ENCODE peak calls at places on chromosomes 13 and 19, in seven cellular contexts. B is stimulated activated CD8-positive, alpha-beta memory T cell treated with anti-CD3 and anti-CD28 coated beads, Interleukin-2, amount 100 ng/mL, for 1 hour; W is psoas muscle; J is tibial artery; D is NCI-H1105 treated with DMSO at 0.1 percent for 48 hours; S is lower leg skin; T is heart left ventricle. C is an unnamed sample.

GRCh38 chr19:18119243-18120105 is 21.9 kb downstream of the MAST3 start:
- DNase-seq in B (no peak), W (no peak), J (no peak), D (no peak), S (no peak), T (no peak), C (no peak)

GRCh38 chr13:106661236-106661635 is 93.3 kb upstream of the ARGLU1 start:
- DNase-seq in B (no peak), W (no peak), J (no peak), D (no peak), S (no peak), T (no peak), C (no peak)

GRCh38 chr13:107322228-107322627 is 754.3 kb upstream of the ARGLU1 start:
- DNase-seq in B (no peak), W (no peak), J (no peak), D (no peak), S (no peak), T (no peak), C (no peak)

GRCh38 chr13:112102243-112102642 is 35.3 kb downstream of the SOX1 start:
- DNase-seq in B (no peak), W (no peak), J (no peak), D (peak; percentile 76), S (no peak), T (no peak), C (no peak)

GRCh38 chr13:113805431-113806103 is 46.5 kb downstream of the TMEM255B start:
- DNase-seq in B (no peak), W (peak; percentile 36), J (no peak), D (no peak), S (no peak), T (peak; percentile 16), C (peak; percentile 7)

GRCh38 chr19:33386361-33386858 is 12.9 kb downstream of the CEBPG start:
- DNase-seq in B (no peak), W (peak; percentile 73), J (no peak), D (no peak), S (no peak), T (no peak), C (peak; percentile 14)

GRCh38 chr19:43519436-43520088 is 7.4 kb downstream of the ETHE1 start:
- DNase-seq in B (peak; percentile 58), W (peak; percentile 87), J (peak; percentile 64), D (peak; percentile 76), S (peak; percentile 60), T (peak; percentile 73), C (peak; percentile 70)

GRCh38 chr13:52599853-52600603 is 42.2 kb upstream of the HNRNPA1L2 start:
- DNase-seq in B (no peak), W (peak; percentile 64), J (no peak), D (peak; percentile 43), S (no peak), T (no peak), C (peak; percentile 42)

GRCh38 chr13:73428137-73428536 is 369.3 kb downstream of the KLF5 start:
- DNase-seq in B (no peak), W (no peak), J (no peak), D (no peak), S (no peak), T (no peak), C (no peak)

GRCh38 chr13:114128348-114128623 is 4.1 kb downstream of the RASA3 start:
- DNase-seq in B (no peak), W (peak; percentile 55), J (no peak), D (no peak), S (no peak), T (no peak), C (no peak)

GRCh38 chr13:50154697-50155096 is 139.5 kb downstream of the KCNRG start:
- DNase-seq in B (no peak), W (no peak), J (no peak), D (no peak), S (no peak), T (no peak), C (no peak)

GRCh38 chr13:110503979-110504499 is 57.5 kb downstream of the RAB20 start:
- DNase-seq in B (no peak), W (no peak), J (no peak), D (no peak), S (no peak), T (no peak), C (no peak)

C was measured in left ventricle myocardium inferior.